ENCODE peak calls at places on chromosomes 3 and 15, in five cellular contexts. One of them, this sample, is unnamed.

GRCh38 chr15:73697033-73697467 is 12.9 kb downstream of the CD276 start:
- DNase-seq in Calu3: no peak
- DNase-seq in foreskin fibroblast: peak
- DNase-seq in colonic mucosa: peak
- DNase-seq in cardiac muscle cell: peak
- DNase-seq in this sample: peak

GRCh38 chr15:43514241-43515057 is 3.0 kb upstream of the MAP1A start:
- DNase-seq in foreskin fibroblast: no peak
- DNase-seq in Calu3: peak
- DNase-seq in cardiac muscle cell: peak
- DNase-seq in colonic mucosa: peak
- DNase-seq in this sample: no peak

GRCh38 chr3:52014613-52015012 is 18.9 kb upstream of the RPL29 start:
- DNase-seq in Calu3: no peak
- DNase-seq in colonic mucosa: no peak
- DNase-seq in foreskin fibroblast: no peak
- DNase-seq in cardiac muscle cell: no peak
- DNase-seq in this sample: no peak

GRCh38 chr3:170007031-170007663 is 30.6 kb upstream of the GPR160 start:
- DNase-seq in colonic mucosa: no peak
- DNase-seq in foreskin fibroblast: peak
- DNase-seq in Calu3: no peak
- DNase-seq in cardiac muscle cell: peak
- DNase-seq in this sample: peak

GRCh38 chr3:52171577-52172261 is 17.5 kb upstream of the POC1A start:
- DNase-seq in Calu3: no peak
- DNase-seq in cardiac muscle cell: peak
- DNase-seq in colonic mucosa: no peak
- DNase-seq in foreskin fibroblast: peak
- DNase-seq in this sample: peak

GRCh38 chr3:187281191-187281714 is 10.3 kb downstream of the MASP1 start:
- DNase-seq in Calu3: no peak
- DNase-seq in foreskin fibroblast: peak
- DNase-seq in cardiac muscle cell: peak
- DNase-seq in colonic mucosa: no peak
- DNase-seq in this sample: peak

GRCh38 chr15:89783111-89783860 is 7.2 kb downstream of the MESP2 start:
- DNase-seq in foreskin fibroblast: peak
- DNase-seq in cardiac muscle cell: peak
- DNase-seq in colonic mucosa: peak
- DNase-seq in Calu3: no peak
- DNase-seq in this sample: peak

GRCh38 chr15:93249599-93249998 is 160.6 kb upstream of the RGMA start:
- DNase-seq in foreskin fibroblast: no peak
- DNase-seq in colonic mucosa: no peak
- DNase-seq in Calu3: no peak
- DNase-seq in cardiac muscle cell: no peak
- DNase-seq in this sample: no peak

GRCh38 chr3:190840146-190840545 is 22.3 kb downstream of the GMNC start:
- DNase-seq in cardiac muscle cell: peak
- DNase-seq in colonic mucosa: no peak
- DNase-seq in foreskin fibroblast: no peak
- DNase-seq in Calu3: peak
- DNase-seq in this sample: no peak

GRCh38 chr3:187748050-187748481 is 2.8 kb upstream of the BCL6 start:
- DNase-seq in Calu3: peak
- DNase-seq in colonic mucosa: peak
- DNase-seq in foreskin fibroblast: peak
- DNase-seq in cardiac muscle cell: peak
- DNase-seq in this sample: peak

GRCh38 chr15:41466711-41467110 is 27.0 kb upstream of the ITPKA start:
- DNase-seq in Calu3: no peak
- DNase-seq in colonic mucosa: no peak
- DNase-seq in foreskin fibroblast: no peak
- DNase-seq in cardiac muscle cell: no peak
- DNase-seq in this sample: no peak

GRCh38 chr15:101025896-101026631 is 106.9 kb downstream of the LRRK1 start:
- DNase-seq in cardiac muscle cell: no peak
- DNase-seq in colonic mucosa: peak
- DNase-seq in foreskin fibroblast: no peak
- DNase-seq in Calu3: no peak
- DNase-seq in this sample: no peak

GRCh38 chr3:55329849-55330248 is 157.3 kb downstream of the WNT5A start:
- DNase-seq in cardiac muscle cell: peak
- DNase-seq in colonic mucosa: no peak
- DNase-seq in foreskin fibroblast: peak
- DNase-seq in Calu3: no peak
- DNase-seq in this sample: peak

DNA sequence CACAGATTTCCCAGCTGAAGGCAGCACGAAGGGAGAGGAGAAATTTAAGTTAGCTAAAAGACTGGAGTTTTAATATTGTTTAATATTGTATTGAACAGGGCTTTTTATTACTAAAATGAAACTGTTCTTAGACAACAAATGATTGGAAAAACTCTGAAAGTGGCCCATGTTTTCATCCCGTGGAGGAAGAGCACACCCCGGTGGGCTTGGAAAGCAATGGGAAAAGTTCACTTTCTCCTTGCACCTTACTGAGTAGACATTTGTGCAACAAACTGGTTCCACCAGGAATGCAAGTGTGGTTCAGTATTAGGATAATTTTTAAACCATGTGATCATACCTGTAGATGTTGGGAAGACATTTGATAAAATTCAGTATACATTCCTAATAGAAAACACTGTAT is 8.2 kb upstream of the ESYT3 start:
- DNase-seq in colonic mucosa: no peak
- DNase-seq in Calu3: no peak
- DNase-seq in cardiac muscle cell: peak
- DNase-seq in foreskin fibroblast: no peak
- DNase-seq in this sample: no peak
- TF ChIP-seq CTCF in colonic mucosa: no peak
- TF ChIP-seq CTCF in Calu3: no peak
- TF ChIP-seq CTCF in cardiac muscle cell: peak
- TF ChIP-seq CTCF in foreskin fibroblast: peak
- TF ChIP-seq CTCF in this sample: peak

DNA sequence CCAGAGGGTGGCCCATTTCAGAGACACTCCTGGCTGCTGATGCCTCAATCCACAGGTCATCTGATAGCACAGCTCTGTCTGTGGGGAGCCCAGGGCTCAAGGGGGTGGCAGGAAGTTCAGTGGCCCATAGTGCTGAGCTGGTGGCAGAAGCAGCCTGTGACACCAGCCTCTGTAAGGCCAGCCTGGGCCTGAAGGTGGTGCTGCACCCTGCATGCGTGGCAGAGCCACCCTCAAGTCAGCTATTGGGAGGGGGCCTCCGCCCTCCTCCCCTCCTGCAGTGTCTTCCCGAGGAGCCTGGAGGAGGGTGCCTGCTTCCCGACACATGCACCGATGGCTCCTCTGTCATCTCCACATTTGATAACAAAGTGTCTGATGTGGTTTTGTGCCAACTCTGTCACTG is 3.0 kb downstream of the PLA1A start:
- DNase-seq in Calu3: no peak
- DNase-seq in foreskin fibroblast: no peak
- DNase-seq in cardiac muscle cell: no peak
- DNase-seq in colonic mucosa: no peak
- DNase-seq in this sample: no peak
- TF ChIP-seq CTCF in Calu3: no peak
- TF ChIP-seq CTCF in foreskin fibroblast: peak
- TF ChIP-seq CTCF in cardiac muscle cell: peak
- TF ChIP-seq CTCF in colonic mucosa: peak
- TF ChIP-seq CTCF in this sample: peak

DNA sequence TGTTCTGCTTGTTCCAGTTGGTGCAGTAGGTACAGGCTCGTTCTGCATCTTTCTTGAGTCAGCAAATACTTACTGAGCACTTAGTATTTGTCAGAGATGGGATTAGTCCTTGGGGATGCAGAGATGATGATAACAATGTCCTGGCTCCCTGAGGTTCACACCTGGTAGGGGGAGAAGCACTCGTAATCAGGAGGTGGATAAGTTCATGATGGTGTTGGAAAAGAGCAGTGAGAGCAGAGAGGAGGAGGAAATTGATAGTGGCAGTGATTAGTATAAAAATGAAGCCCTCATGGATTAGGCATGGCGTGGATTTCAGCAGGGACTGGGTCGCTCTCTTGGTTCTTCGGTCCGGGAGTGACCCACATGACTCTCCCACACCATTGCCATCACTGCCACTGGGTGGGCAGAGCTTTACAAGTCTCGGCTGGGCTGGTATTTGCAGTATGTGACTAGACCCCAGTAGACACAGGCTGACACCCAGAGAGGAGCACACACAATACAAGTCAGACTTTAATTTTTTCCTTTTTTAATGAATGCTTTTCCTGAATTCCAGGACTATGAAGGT is 1.4 kb downstream of the SV2B start:
- DNase-seq in Calu3: no peak
- DNase-seq in foreskin fibroblast: no peak
- DNase-seq in colonic mucosa: no peak
- DNase-seq in cardiac muscle cell: no peak
- DNase-seq in this sample: no peak
- TF ChIP-seq CTCF in Calu3: no peak
- TF ChIP-seq CTCF in foreskin fibroblast: no peak
- TF ChIP-seq CTCF in colonic mucosa: no peak
- TF ChIP-seq CTCF in cardiac muscle cell: no peak
- TF ChIP-seq CTCF in this sample: no peak

GRCh38 chr15:88480981-88481380 is 13.5 kb downstream of the MRPS11 start:
- DNase-seq in foreskin fibroblast: no peak
- DNase-seq in Calu3: no peak
- DNase-seq in colonic mucosa: no peak
- DNase-seq in cardiac muscle cell: no peak
- DNase-seq in this sample: no peak

GRCh38 chr15:88477885-88478284 is 10.4 kb downstream of the MRPS11 start:
- DNase-seq in cardiac muscle cell: no peak
- DNase-seq in colonic mucosa: no peak
- DNase-seq in foreskin fibroblast: no peak
- DNase-seq in Calu3: no peak
- DNase-seq in this sample: no peak

GRCh38 chr15:88479169-88479568 is 11.7 kb downstream of the MRPS11 start:
- DNase-seq in colonic mucosa: no peak
- DNase-seq in cardiac muscle cell: no peak
- DNase-seq in foreskin fibroblast: no peak
- DNase-seq in Calu3: no peak
- DNase-seq in this sample: no peak

GRCh38 chr15:88477126-88477525 is 9.6 kb downstream of the MRPS11 start:
- DNase-seq in Calu3: no peak
- DNase-seq in cardiac muscle cell: no peak
- DNase-seq in colonic mucosa: no peak
- DNase-seq in foreskin fibroblast: no peak
- DNase-seq in this sample: no peak

GRCh38 chr15:88476635-88477038 is 9.1 kb downstream of the MRPS11 start:
- DNase-seq in cardiac muscle cell: peak
- DNase-seq in foreskin fibroblast: peak
- DNase-seq in colonic mucosa: peak
- DNase-seq in Calu3: peak
- DNase-seq in this sample: peak
- TF ChIP-seq CTCF in cardiac muscle cell: peak
- TF ChIP-seq CTCF in foreskin fibroblast: peak
- TF ChIP-seq CTCF in colonic mucosa: peak
- TF ChIP-seq CTCF in Calu3: peak
- TF ChIP-seq CTCF in this sample: peak

GRCh38 chr3:154095832-154096421 is 25.3 kb upstream of the ARHGEF26 start:
- DNase-seq in foreskin fibroblast: no peak
- DNase-seq in Calu3: no peak
- DNase-seq in cardiac muscle cell: peak
- DNase-seq in colonic mucosa: no peak
- DNase-seq in this sample: peak
- TF ChIP-seq CTCF in foreskin fibroblast: peak
- TF ChIP-seq CTCF in Calu3: peak
- TF ChIP-seq CTCF in cardiac muscle cell: peak
- TF ChIP-seq CTCF in colonic mucosa: peak
- TF ChIP-seq CTCF in this sample: peak

DNA sequence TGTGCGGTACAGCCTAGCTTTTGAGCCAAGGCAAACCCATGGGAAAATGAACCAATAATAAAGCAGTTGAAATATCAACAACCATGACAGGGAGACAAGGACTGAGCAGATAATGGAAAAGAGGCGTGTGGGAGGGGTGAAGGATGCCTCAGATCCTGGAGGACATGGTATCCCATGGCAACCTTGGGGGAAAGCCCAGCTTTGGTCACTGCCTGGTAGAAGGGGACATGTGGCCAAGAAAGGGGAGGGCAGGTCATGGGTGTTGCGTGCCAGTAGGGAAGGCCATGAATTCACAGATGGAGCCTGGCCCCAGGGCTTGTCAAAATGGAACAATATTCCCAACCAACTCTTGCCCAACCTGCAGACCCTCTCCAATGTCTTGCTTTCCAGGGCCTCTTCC is 140.5 kb upstream of the SMAD3 start:
- DNase-seq in cardiac muscle cell: no peak
- DNase-seq in colonic mucosa: no peak
- DNase-seq in foreskin fibroblast: no peak
- DNase-seq in Calu3: no peak
- DNase-seq in this sample: no peak
- TF ChIP-seq CTCF in cardiac muscle cell: no peak
- TF ChIP-seq CTCF in colonic mucosa: no peak
- TF ChIP-seq CTCF in foreskin fibroblast: no peak
- TF ChIP-seq CTCF in Calu3: no peak
- TF ChIP-seq CTCF in this sample: no peak

GRCh38 chr3:129558772-129559564 is 16.0 kb downstream of the H1-8 start:
- DNase-seq in Calu3: no peak
- DNase-seq in foreskin fibroblast: peak
- DNase-seq in cardiac muscle cell: peak
- DNase-seq in colonic mucosa: no peak
- DNase-seq in this sample: peak

GRCh38 chr3:129556890-129557736 is 14.1 kb downstream of the H1-8 start:
- DNase-seq in cardiac muscle cell: no peak
- DNase-seq in foreskin fibroblast: peak
- DNase-seq in Calu3: no peak
- DNase-seq in colonic mucosa: no peak
- DNase-seq in this sample: peak

GRCh38 chr3:129559565-129560079 is 16.6 kb downstream of the H1-8 start:
- DNase-seq in Calu3: no peak
- DNase-seq in cardiac muscle cell: no peak
- DNase-seq in colonic mucosa: no peak
- DNase-seq in foreskin fibroblast: no peak
- DNase-seq in this sample: no peak

GRCh38 chr3:129557737-129558037 is 14.7 kb downstream of the H1-8 start:
- DNase-seq in foreskin fibroblast: no peak
- DNase-seq in colonic mucosa: no peak
- DNase-seq in Calu3: no peak
- DNase-seq in cardiac muscle cell: no peak
- DNase-seq in this sample: no peak

GRCh38 chr3:129558076-129558771 is 15.2 kb downstream of the H1-8 start:
- DNase-seq in colonic mucosa: no peak
- DNase-seq in cardiac muscle cell: no peak
- DNase-seq in Calu3: no peak
- DNase-seq in foreskin fibroblast: no peak
- DNase-seq in this sample: peak
- TF ChIP-seq CTCF in colonic mucosa: no peak
- TF ChIP-seq CTCF in cardiac muscle cell: no peak
- TF ChIP-seq CTCF in Calu3: no peak
- TF ChIP-seq CTCF in foreskin fibroblast: no peak
- TF ChIP-seq CTCF in this sample: no peak